ENCODE peak calls at places on chromosome 14, in ten cellular contexts. C is ELR; S is activated naive CD4-positive, alpha-beta T cell treated with Interleukin-2 at 50 U/mL for 16 hours; T is stimulated activated CD8-positive, alpha-beta memory T cell treated with anti-CD3 and anti-CD28 coated beads, Interleukin-4, amount 100 ng/mL, for 24 hours; X is GM13976; Q is NAMALWA; A is NCI-H2107; Z is pancreas; L is H9; V is T-helper 9 cell. K is an unnamed sample.

GRCh38 chr14:105940534-105941225 is 414.3 kb downstream of the TMEM121 start:
- DNase-seq in C (no peak), S (no peak), T (no peak), X (no peak), Q (no peak), A (no peak), Z (no peak), L (no peak), V (no peak), K (no peak)

GRCh38 chr14:63186453-63186852 is 17.8 kb upstream of the RHOJ start:
- DNase-seq in C (no peak), S (no peak), T (no peak), X (no peak), Q (no peak), A (no peak), Z (no peak), L (no peak), V (no peak), K (no peak)

GRCh38 chr14:90871605-90872233 is 55.5 kb upstream of the TTC7B start:
- DNase-seq in C (peak; percentile 71), S (no peak), T (no peak), X (no peak), Q (no peak), A (no peak), Z (no peak), L (no peak), V (no peak), K (peak; percentile 46)

GRCh38 chr14:103762011-103762410 is 46.4 kb downstream of the ZFYVE21 start:
- DNase-seq in C (peak; percentile 39), S (no peak), T (no peak), X (no peak), Q (no peak), A (no peak), Z (no peak), L (no peak), V (no peak), K (no peak)

GRCh38 chr14:58146399-58146798 is 5.6 kb downstream of the ARMH4 start:
- DNase-seq in C (no peak), S (no peak), T (no peak), X (no peak), Q (no peak), A (no peak), Z (no peak), L (no peak), V (no peak), K (no peak)

GRCh38 chr14:31402764-31403163 is 17.6 kb downstream of the HEATR5A start:
- DNase-seq in C (no peak), S (no peak), T (no peak), X (no peak), Q (no peak), A (no peak), Z (no peak), L (no peak), V (no peak), K (no peak)

GRCh38 chr14:55133416-55133815 is 4.4 kb downstream of the LGALS3 start:
- DNase-seq in C (peak; percentile 69), S (no peak), T (no peak), X (no peak), Q (no peak), A (no peak), Z (no peak), L (no peak), V (no peak), K (peak; percentile 70)

GRCh38 chr14:60805881-60806569 is 71.5 kb downstream of the MNAT1 start:
- DNase-seq in C (peak; percentile 59), S (no peak), T (no peak), X (no peak), Q (no peak), A (no peak), Z (no peak), L (no peak), V (no peak), K (no peak)

GRCh38 chr14:90714811-90715210 is 101.4 kb downstream of the TTC7B start:
- DNase-seq in C (peak; percentile 49), S (no peak), T (no peak), X (no peak), Q (no peak), A (no peak), Z (no peak), L (no peak), V (no peak), K (no peak)

GRCh38 chr14:91509083-91509877 is 830 bp downstream of the PPP4R3A start:
- DNase-seq in C (peak; percentile 39), S (peak; percentile 54), T (peak; percentile 20), X (peak; percentile 47), Q (peak; percentile 65), A (no peak), Z (peak; percentile 67), L (peak; percentile 37), V (peak; percentile 13), K (peak; percentile 31)

GRCh38 chr14:102853703-102854396 is 68.6 kb upstream of the AMN start:
- DNase-seq in C (no peak), S (no peak), T (no peak), X (no peak), Q (no peak), A (no peak), Z (no peak), L (no peak), V (no peak), K (no peak)

GRCh38 chr14:89681086-89682018 is 264.3 kb upstream of the FOXN3 start:
- DNase-seq in C (no peak), S (peak; percentile 75), T (peak; percentile 49), X (peak; percentile 42), Q (no peak), A (no peak), Z (no peak), L (no peak), V (no peak), K (no peak)

GRCh38 chr14:21917699-21918436 is 244.2 kb upstream of the OR4E1 start:
- DNase-seq in C (peak; percentile 56), S (peak; percentile 45), T (peak; percentile 24), X (peak; percentile 4), Q (peak; percentile 86), A (peak; percentile 14), Z (no peak), L (no peak), V (peak; percentile 32), K (peak; percentile 32)

GRCh38 chr14:72645706-72646105 is 248.2 kb downstream of the DPF3 start:
- DNase-seq in C (no peak), S (no peak), T (no peak), X (no peak), Q (no peak), A (no peak), Z (no peak), L (no peak), V (no peak), K (no peak)

GRCh38 chr14:35897616-35898111 is 71.5 kb downstream of the BRMS1L start:
- DNase-seq in C (no peak), S (no peak), T (no peak), X (no peak), Q (no peak), A (peak; percentile 34), Z (no peak), L (peak; percentile 56), V (no peak), K (peak; percentile 52)

GRCh38 chr14:95320076-95320895 is 578 bp upstream of the CLMN start:
- DNase-seq in C (peak; percentile 17), S (no peak), T (no peak), X (no peak), Q (peak; percentile 29), A (no peak), Z (peak; percentile 73), L (peak; percentile 51), V (no peak), K (no peak)

GRCh38 chr14:105878125-105878524 is 351.7 kb downstream of the TMEM121 start:
- DNase-seq in C (no peak), S (no peak), T (no peak), X (no peak), Q (no peak), A (no peak), Z (no peak), L (no peak), V (no peak), K (no peak)

GRCh38 chr14:30234966-30235365 is 307.3 kb upstream of the PRKD1 start:
- DNase-seq in C (no peak), S (no peak), T (no peak), X (no peak), Q (no peak), A (no peak), Z (no peak), L (no peak), V (no peak), K (no peak)

GRCh38 chr14:22558221-22558913 is 30.7 kb downstream of the DAD1 start:
- DNase-seq in C (no peak), S (peak; percentile 71), T (peak; percentile 60), X (no peak), Q (no peak), A (no peak), Z (no peak), L (peak; percentile 74), V (peak; percentile 58), K (no peak)

GRCh38 chr14:30194769-30195168 is 267.1 kb upstream of the PRKD1 start:
- DNase-seq in C (peak; percentile 81), S (no peak), T (no peak), X (no peak), Q (no peak), A (no peak), Z (no peak), L (no peak), V (no peak), K (peak; percentile 57)

K was measured in myocyte.